ENCODE peak calls at places on chromosomes 16 and 17, in nine cellular contexts. N is transverse colon; P is CD4-positive, CD25-positive, alpha-beta regulatory T cell; A is SK-N-SH; O is H9; M is uterus; B is naive thymus-derived CD4-positive, alpha-beta T cell; H is stomach; Q is OCI-LY7. I is an unnamed sample.

GRCh38 chr17:55734128-55734781 is 11.6 kb upstream of the TMEM100 start:
- DNase-seq in H (no peak), P (no peak), B (no peak), N (no peak), O (peak; percentile 39), M (no peak), Q (peak; percentile 45), A (peak; percentile 44), I (no peak)

GRCh38 chr16:69073181-69073669 is 32.2 kb upstream of the HAS3 start:
- DNase-seq in H (no peak), M (no peak), Q (no peak), B (no peak), A (no peak), N (no peak), P (no peak), O (no peak), I (no peak)

GRCh38 chr16:68040506-68041288 is 17.6 kb downstream of the DUS2 start:
- DNase-seq in Q (peak; percentile 88), A (peak; percentile 82), H (peak; percentile 90), B (peak; percentile 95), P (peak; percentile 78), N (peak; percentile 89), M (peak; percentile 75), O (peak; percentile 90), I (peak; percentile 84)

GRCh38 chr17:27379863-27380533 is 76.2 kb upstream of the KSR1 start:
- DNase-seq in O (no peak), Q (no peak), B (no peak), A (peak; percentile 80), M (peak; percentile 73), P (no peak), H (peak; percentile 72), N (peak; percentile 44), I (peak; percentile 82)

GRCh38 chr17:56752263-56752662 is 81.5 kb downstream of the C17orf67 start:
- DNase-seq in P (no peak), H (no peak), Q (no peak), O (no peak), M (no peak), B (no peak), A (no peak), N (no peak), I (no peak)

GRCh38 chr17:61689610-61690180 is 98.7 kb upstream of the NACA2 start:
- DNase-seq in P (no peak), A (no peak), N (no peak), O (no peak), H (no peak), B (no peak), Q (no peak), M (no peak), I (no peak)

GRCh38 chr17:3545151-3545550 is 12.5 kb downstream of the TRPV3 start:
- DNase-seq in A (no peak), M (no peak), N (no peak), Q (no peak), P (no peak), H (no peak), B (no peak), O (no peak), I (no peak)

GRCh38 chr16:85360323-85361277 is 248.3 kb upstream of the CIBAR2 start:
- DNase-seq in Q (peak; percentile 68), N (peak; percentile 81), A (peak; percentile 88), M (no peak), O (no peak), P (no peak), H (peak; percentile 77), B (no peak), I (no peak)

GRCh38 chr17:12990041-12990808 is 27.6 kb downstream of the ELAC2 start:
- DNase-seq in B (no peak), N (no peak), A (no peak), H (peak; percentile 29), Q (no peak), O (peak; percentile 69), M (no peak), P (no peak), I (peak; percentile 79)

GRCh38 chr17:73279704-73280103 is 18.0 kb upstream of the CPSF4L start:
- DNase-seq in B (no peak), A (no peak), M (no peak), N (no peak), P (no peak), O (peak; percentile 36), H (no peak), Q (no peak), I (no peak)

GRCh38 chr17:73280191-73280590 is 18.5 kb upstream of the CPSF4L start:
- DNase-seq in O (no peak), M (no peak), Q (no peak), N (no peak), B (no peak), P (no peak), H (no peak), A (no peak), I (no peak)

GRCh38 chr17:73278465-73279453 is 17.1 kb upstream of the CPSF4L start:
- DNase-seq in N (peak; percentile 65), Q (no peak), H (peak; percentile 51), A (peak; percentile 76), O (peak; percentile 31), B (no peak), P (no peak), M (peak; percentile 63), I (no peak)

GRCh38 chr17:73274490-73274889 is 12.8 kb upstream of the CPSF4L start:
- DNase-seq in B (no peak), M (no peak), N (no peak), O (no peak), H (no peak), Q (no peak), P (no peak), A (no peak), I (no peak)

DNA sequence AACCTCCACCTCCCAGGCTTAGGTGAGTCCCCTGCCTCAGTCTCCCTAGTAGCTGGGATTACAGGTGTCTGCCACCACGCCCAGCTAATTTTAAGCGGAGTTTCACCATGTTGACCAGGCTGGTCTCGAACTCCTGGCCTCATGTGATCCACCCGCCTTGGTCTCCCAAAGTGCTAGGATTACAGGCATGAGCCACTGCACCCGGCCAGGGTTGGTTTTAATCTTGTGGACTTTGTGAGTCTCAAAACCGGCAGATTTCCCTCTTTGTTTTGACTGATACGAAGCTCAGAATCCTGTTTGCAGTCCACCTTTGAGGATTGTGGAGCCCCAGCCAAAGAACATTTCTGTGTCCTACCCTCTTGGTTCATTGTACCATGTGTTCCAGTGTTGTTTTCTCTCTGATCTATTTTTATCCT is 16.4 kb upstream of the CPSF4L start:
- DNase-seq in M (no peak), H (peak; percentile 71), A (no peak), O (no peak), Q (no peak), P (no peak), N (no peak), B (no peak), I (no peak)
- H3K27ac ChIP-seq in M (peak overlapping the region; percentile 87), H (peak overlapping the region; percentile 73), A (no peak overlapping the region), O (no peak overlapping the region), Q (no peak overlapping the region), P (no peak overlapping the region), N (peak overlapping the region; percentile 81), B (no peak overlapping the region), I (peak overlapping the region; percentile 60)

GRCh38 chr16:27722266-27722636 is 172.3 kb downstream of the KATNIP start:
- DNase-seq in H (no peak), Q (no peak), P (no peak), O (no peak), N (peak; percentile 29), M (no peak), A (no peak), B (no peak), I (no peak)
- H3K27ac ChIP-seq in H (no peak overlapping the region), Q (no peak overlapping the region), P (no peak overlapping the region), O (no peak overlapping the region), N (peak overlapping the region; percentile 57), M (peak overlapping the region; percentile 15), A (no peak overlapping the region), B (no peak overlapping the region), I (peak overlapping the region; percentile 78)

GRCh38 chr17:72749119-72749572 is 343.3 kb downstream of the SLC39A11 start:
- DNase-seq in M (no peak), N (peak; percentile 66), B (no peak), H (no peak), O (no peak), A (no peak), P (no peak), Q (no peak), I (no peak)
- H3K27ac ChIP-seq in M (no peak overlapping the region), N (no peak overlapping the region), B (no peak overlapping the region), H (no peak overlapping the region), O (no peak overlapping the region), A (no peak overlapping the region), P (no peak overlapping the region), Q (no peak overlapping the region), I (no peak overlapping the region)

DNA sequence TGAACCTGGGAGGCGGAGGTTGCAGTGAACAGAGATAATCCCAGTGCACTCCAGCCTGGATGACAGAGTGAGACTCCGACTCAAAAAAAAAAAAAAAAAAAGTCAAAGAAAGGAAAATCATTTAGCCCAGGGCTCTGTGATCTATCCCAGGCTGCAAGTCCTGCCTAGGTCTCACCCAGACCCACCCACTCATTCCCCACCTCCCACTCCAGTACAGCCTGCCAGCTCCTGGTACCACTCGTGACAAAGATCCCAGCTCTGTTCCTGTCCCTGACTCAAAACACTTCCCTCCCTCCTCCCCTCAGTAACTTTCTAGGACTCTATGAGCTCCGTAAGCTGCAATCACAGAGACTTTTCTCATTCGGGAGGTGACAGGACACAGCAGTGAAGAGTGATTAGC is 28.0 kb upstream of the MRPS23 start:
- DNase-seq in A (no peak), Q (no peak), O (no peak), H (no peak), N (no peak), P (no peak), B (no peak), M (no peak), I (no peak)
- H3K27ac ChIP-seq in A (peak overlapping the region; percentile 100), Q (no peak overlapping the region), O (no peak overlapping the region), H (no peak overlapping the region), N (peak overlapping the region; percentile 80), P (no peak overlapping the region), B (no peak overlapping the region), M (peak overlapping the region; percentile 14), I (peak overlapping the region; percentile 81)

I was measured in heart right ventricle.